ENCODE peak calls at places on chromosomes 2 and 18, in four cellular contexts. One of them, this sample, is unnamed.

GRCh38 chr2:16318051-16318450 is 347.6 kb downstream of the CYRIA start:
- DNase-seq in ovary: no peak
- DNase-seq in body of pancreas: no peak
- DNase-seq in naive thymus-derived CD4-positive, alpha-beta T cell: no peak
- DNase-seq in this sample: no peak

GRCh38 chr2:173354601-173355131 is at the start of gene CDCA7:
- DNase-seq in ovary: peak; percentile 43
- DNase-seq in body of pancreas: peak; percentile 69
- DNase-seq in naive thymus-derived CD4-positive, alpha-beta T cell: no peak
- DNase-seq in this sample: no peak

GRCh38 chr2:97992836-97993825 is 2.6 kb downstream of the TMEM131 start:
- DNase-seq in ovary: no peak
- DNase-seq in body of pancreas: no peak
- DNase-seq in naive thymus-derived CD4-positive, alpha-beta T cell: no peak
- DNase-seq in this sample: no peak

GRCh38 chr2:181444654-181445053 is 12.5 kb upstream of the ITGA4 start:
- DNase-seq in ovary: no peak
- DNase-seq in body of pancreas: no peak
- DNase-seq in naive thymus-derived CD4-positive, alpha-beta T cell: no peak
- DNase-seq in this sample: no peak

GRCh38 chr2:36698978-36699377 is 2.5 kb downstream of the VIT start:
- DNase-seq in ovary: no peak
- DNase-seq in body of pancreas: no peak
- DNase-seq in naive thymus-derived CD4-positive, alpha-beta T cell: no peak
- DNase-seq in this sample: no peak

GRCh38 chr2:177030391-177031000 is 182.1 kb upstream of the HNRNPA3 start:
- DNase-seq in ovary: no peak
- DNase-seq in body of pancreas: no peak
- DNase-seq in naive thymus-derived CD4-positive, alpha-beta T cell: no peak
- DNase-seq in this sample: no peak

GRCh38 chr18:56307771-56308170 is 330.6 kb downstream of the TXNL1 start:
- DNase-seq in ovary: no peak
- DNase-seq in body of pancreas: no peak
- DNase-seq in naive thymus-derived CD4-positive, alpha-beta T cell: no peak
- DNase-seq in this sample: no peak

GRCh38 chr2:157895531-157895930 is 19.4 kb upstream of the ACVR1 start:
- DNase-seq in ovary: no peak
- DNase-seq in body of pancreas: no peak
- DNase-seq in naive thymus-derived CD4-positive, alpha-beta T cell: no peak
- DNase-seq in this sample: no peak

GRCh38 chr2:144383571-144383970 is 136.3 kb downstream of the ZEB2 start:
- DNase-seq in ovary: no peak
- DNase-seq in body of pancreas: no peak
- DNase-seq in naive thymus-derived CD4-positive, alpha-beta T cell: no peak
- DNase-seq in this sample: no peak

GRCh38 chr2:231450548-231450989 is 13.7 kb downstream of the NCL start:
- DNase-seq in ovary: no peak
- DNase-seq in body of pancreas: no peak
- DNase-seq in naive thymus-derived CD4-positive, alpha-beta T cell: no peak
- DNase-seq in this sample: no peak

GRCh38 chr2:150520088-150520487 is 32.6 kb upstream of the RND3 start:
- DNase-seq in ovary: no peak
- DNase-seq in body of pancreas: no peak
- DNase-seq in naive thymus-derived CD4-positive, alpha-beta T cell: no peak
- DNase-seq in this sample: no peak

GRCh38 chr2:148968776-148969175 is 69.7 kb upstream of the LYPD6B start:
- DNase-seq in ovary: no peak
- DNase-seq in body of pancreas: no peak
- DNase-seq in naive thymus-derived CD4-positive, alpha-beta T cell: no peak
- DNase-seq in this sample: no peak

GRCh38 chr2:19038096-19039015 is 320.1 kb downstream of the OSR1 start:
- DNase-seq in ovary: no peak
- DNase-seq in body of pancreas: no peak
- DNase-seq in naive thymus-derived CD4-positive, alpha-beta T cell: no peak
- DNase-seq in this sample: no peak

GRCh38 chr2:168517801-168518200 is 61.7 kb downstream of the CERS6 start:
- DNase-seq in ovary: no peak
- DNase-seq in body of pancreas: no peak
- DNase-seq in naive thymus-derived CD4-positive, alpha-beta T cell: no peak
- DNase-seq in this sample: no peak
- H3K4me1 ChIP-seq in ovary: peaks cover 11% of the 10 kb centered on the region
- H3K4me1 ChIP-seq in body of pancreas: no peaks in the 10 kb centered on the region
- H3K4me1 ChIP-seq in naive thymus-derived CD4-positive, alpha-beta T cell: peaks cover 4% of the 10 kb centered on the region
- H3K4me1 ChIP-seq in this sample: no peaks in the 10 kb centered on the region

GRCh38 chr2:48532824-48533223 is 2.9 kb downstream of the STON1 start:
- DNase-seq in ovary: no peak
- DNase-seq in body of pancreas: no peak
- DNase-seq in naive thymus-derived CD4-positive, alpha-beta T cell: no peak
- DNase-seq in this sample: no peak

GRCh38 chr2:48530033-48530804 is at the start of gene STON1:
- DNase-seq in ovary: peak; percentile 77
- DNase-seq in body of pancreas: peak; percentile 17
- DNase-seq in naive thymus-derived CD4-positive, alpha-beta T cell: no peak
- DNase-seq in this sample: peak; percentile 4

GRCh38 chr2:48529676-48530032 is 300 bp upstream of the STON1 start:
- DNase-seq in ovary: no peak
- DNase-seq in body of pancreas: no peak
- DNase-seq in naive thymus-derived CD4-positive, alpha-beta T cell: no peak
- DNase-seq in this sample: no peak

GRCh38 chr2:48531141-48531648 is 1.2 kb downstream of the STON1 start:
- DNase-seq in ovary: no peak
- DNase-seq in body of pancreas: no peak
- DNase-seq in naive thymus-derived CD4-positive, alpha-beta T cell: no peak
- DNase-seq in this sample: no peak

DNA sequence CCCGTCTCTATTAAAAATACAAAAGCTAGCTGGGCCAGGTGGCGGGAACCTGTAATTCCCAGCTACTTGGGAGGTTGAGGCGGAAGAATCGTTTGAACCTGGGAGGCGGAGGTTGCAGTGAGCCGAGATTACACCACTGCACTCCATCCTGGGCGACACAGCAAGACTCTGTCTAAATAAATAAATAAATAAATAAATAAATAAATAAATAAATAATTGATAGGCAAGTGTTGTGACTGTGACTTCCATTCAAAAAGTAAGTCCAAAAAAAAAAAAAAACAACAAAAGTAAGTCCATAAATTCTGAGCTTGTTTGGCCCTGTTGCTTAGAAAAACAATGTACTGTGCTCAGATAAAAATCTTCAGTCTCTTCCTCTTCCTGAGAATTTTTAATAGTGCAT is 2.2 kb downstream of the STON1 start:
- DNase-seq in ovary: no peak
- DNase-seq in body of pancreas: no peak
- DNase-seq in naive thymus-derived CD4-positive, alpha-beta T cell: no peak
- DNase-seq in this sample: no peak
- H3K4me1 ChIP-seq in ovary: peaks cover 8% of the 10 kb centered on the region
- H3K4me1 ChIP-seq in body of pancreas: peaks cover 12% of the 10 kb centered on the region
- H3K4me1 ChIP-seq in naive thymus-derived CD4-positive, alpha-beta T cell: no peaks in the 10 kb centered on the region
- H3K4me1 ChIP-seq in this sample: peaks cover 6% of the 10 kb centered on the region

DNA sequence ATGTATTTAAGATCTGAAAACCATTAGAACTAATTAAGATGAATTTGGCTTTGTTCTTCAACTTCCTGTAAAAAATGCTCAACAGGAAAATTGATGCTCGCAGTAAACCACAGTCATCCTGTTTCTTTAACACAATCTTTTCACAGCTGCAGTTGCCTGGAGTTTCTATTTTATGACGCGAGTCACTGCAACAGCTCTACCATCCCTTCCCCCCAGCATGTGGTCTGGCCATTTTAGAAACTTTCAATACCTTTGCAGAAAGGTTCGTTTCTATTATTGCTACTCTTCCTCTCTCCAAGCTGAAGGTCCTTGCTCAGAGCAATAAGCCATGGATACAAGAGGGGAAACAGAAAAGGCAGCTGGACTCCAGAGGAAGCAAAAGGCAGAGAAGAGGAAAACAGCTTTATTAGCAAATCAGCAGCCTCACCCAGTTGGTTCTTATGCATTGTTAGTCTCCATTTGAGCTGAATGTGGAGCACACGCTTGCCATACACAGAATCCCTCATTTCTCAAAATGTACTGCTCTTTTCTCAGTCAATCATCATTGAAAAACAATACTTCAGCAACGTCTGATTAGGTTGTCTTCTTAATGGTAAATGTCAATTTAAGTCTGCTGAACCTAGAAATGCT is 3.9 kb downstream of the WIPF1 start:
- DNase-seq in ovary: no peak
- DNase-seq in body of pancreas: no peak
- DNase-seq in naive thymus-derived CD4-positive, alpha-beta T cell: peak; percentile 85
- DNase-seq in this sample: peak; percentile 61
- H3K4me1 ChIP-seq in ovary: peaks cover 5% of the 10 kb centered on the region
- H3K4me1 ChIP-seq in body of pancreas: no peaks in the 10 kb centered on the region
- H3K4me1 ChIP-seq in naive thymus-derived CD4-positive, alpha-beta T cell: peaks cover 42% of the 10 kb centered on the region
- H3K4me1 ChIP-seq in this sample: peaks cover 40% of the 10 kb centered on the region

GRCh38 chr2:47065343-47065742 is 89.8 kb downstream of the STPG4 start:
- DNase-seq in ovary: no peak
- DNase-seq in body of pancreas: no peak
- DNase-seq in naive thymus-derived CD4-positive, alpha-beta T cell: no peak
- DNase-seq in this sample: no peak
- H3K4me1 ChIP-seq in ovary: peaks cover 24% of the 10 kb centered on the region
- H3K4me1 ChIP-seq in body of pancreas: peaks cover 36% of the 10 kb centered on the region
- H3K4me1 ChIP-seq in naive thymus-derived CD4-positive, alpha-beta T cell: peaks cover 11% of the 10 kb centered on the region
- H3K4me1 ChIP-seq in this sample: peaks cover 16% of the 10 kb centered on the region

DNA sequence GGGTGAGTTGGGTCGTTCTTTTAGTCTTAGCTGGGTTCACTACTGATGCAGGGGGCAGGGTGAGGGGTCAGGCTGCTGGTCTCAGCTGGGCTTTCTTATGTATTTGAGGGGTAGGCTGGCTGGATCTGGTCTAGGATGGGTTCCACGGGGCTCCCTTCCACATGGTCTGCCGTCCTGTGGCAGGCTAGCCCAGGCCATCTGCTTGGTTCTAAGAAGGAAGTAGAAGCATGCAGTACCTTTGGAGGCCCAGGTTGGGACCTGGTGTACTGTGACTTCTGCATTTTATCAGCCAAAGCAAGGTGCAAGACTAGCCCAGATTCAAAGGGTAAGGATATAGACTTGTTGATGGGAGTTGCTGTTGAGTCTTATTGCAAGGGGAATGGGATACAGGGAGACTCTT is 35.5 kb upstream of the MGAT5 start:
- DNase-seq in ovary: no peak
- DNase-seq in body of pancreas: no peak
- DNase-seq in naive thymus-derived CD4-positive, alpha-beta T cell: no peak
- DNase-seq in this sample: no peak
- H3K4me1 ChIP-seq in ovary: no peaks in the 10 kb centered on the region
- H3K4me1 ChIP-seq in body of pancreas: peaks cover 32% of the 10 kb centered on the region
- H3K4me1 ChIP-seq in naive thymus-derived CD4-positive, alpha-beta T cell: peaks cover 47% of the 10 kb centered on the region
- H3K4me1 ChIP-seq in this sample: peaks cover 43% of the 10 kb centered on the region

GRCh38 chr2:217903859-217904613 is 98.8 kb downstream of the TNS1 start:
- DNase-seq in ovary: peak; percentile 81
- DNase-seq in body of pancreas: peak; percentile 85
- DNase-seq in naive thymus-derived CD4-positive, alpha-beta T cell: no peak
- DNase-seq in this sample: no peak

GRCh38 chr2:217901400-217901799 is 101.4 kb downstream of the TNS1 start:
- DNase-seq in ovary: no peak
- DNase-seq in body of pancreas: no peak
- DNase-seq in naive thymus-derived CD4-positive, alpha-beta T cell: no peak
- DNase-seq in this sample: no peak

GRCh38 chr2:217903142-217903858 is 99.5 kb downstream of the TNS1 start:
- DNase-seq in ovary: no peak
- DNase-seq in body of pancreas: no peak
- DNase-seq in naive thymus-derived CD4-positive, alpha-beta T cell: no peak
- DNase-seq in this sample: no peak

GRCh38 chr2:217901826-217902225 is 101.0 kb downstream of the TNS1 start:
- DNase-seq in ovary: no peak
- DNase-seq in body of pancreas: no peak
- DNase-seq in naive thymus-derived CD4-positive, alpha-beta T cell: no peak
- DNase-seq in this sample: no peak

GRCh38 chr2:217902281-217903141 is 100.3 kb downstream of the TNS1 start:
- DNase-seq in ovary: peak; percentile 76
- DNase-seq in body of pancreas: peak; percentile 81
- DNase-seq in naive thymus-derived CD4-positive, alpha-beta T cell: no peak
- DNase-seq in this sample: no peak
- H3K4me1 ChIP-seq in ovary: peaks cover 65% of the 10 kb centered on the region
- H3K4me1 ChIP-seq in body of pancreas: peaks cover 97% of the 10 kb centered on the region
- H3K4me1 ChIP-seq in naive thymus-derived CD4-positive, alpha-beta T cell: no peaks in the 10 kb centered on the region
- H3K4me1 ChIP-seq in this sample: no peaks in the 10 kb centered on the region

DNA sequence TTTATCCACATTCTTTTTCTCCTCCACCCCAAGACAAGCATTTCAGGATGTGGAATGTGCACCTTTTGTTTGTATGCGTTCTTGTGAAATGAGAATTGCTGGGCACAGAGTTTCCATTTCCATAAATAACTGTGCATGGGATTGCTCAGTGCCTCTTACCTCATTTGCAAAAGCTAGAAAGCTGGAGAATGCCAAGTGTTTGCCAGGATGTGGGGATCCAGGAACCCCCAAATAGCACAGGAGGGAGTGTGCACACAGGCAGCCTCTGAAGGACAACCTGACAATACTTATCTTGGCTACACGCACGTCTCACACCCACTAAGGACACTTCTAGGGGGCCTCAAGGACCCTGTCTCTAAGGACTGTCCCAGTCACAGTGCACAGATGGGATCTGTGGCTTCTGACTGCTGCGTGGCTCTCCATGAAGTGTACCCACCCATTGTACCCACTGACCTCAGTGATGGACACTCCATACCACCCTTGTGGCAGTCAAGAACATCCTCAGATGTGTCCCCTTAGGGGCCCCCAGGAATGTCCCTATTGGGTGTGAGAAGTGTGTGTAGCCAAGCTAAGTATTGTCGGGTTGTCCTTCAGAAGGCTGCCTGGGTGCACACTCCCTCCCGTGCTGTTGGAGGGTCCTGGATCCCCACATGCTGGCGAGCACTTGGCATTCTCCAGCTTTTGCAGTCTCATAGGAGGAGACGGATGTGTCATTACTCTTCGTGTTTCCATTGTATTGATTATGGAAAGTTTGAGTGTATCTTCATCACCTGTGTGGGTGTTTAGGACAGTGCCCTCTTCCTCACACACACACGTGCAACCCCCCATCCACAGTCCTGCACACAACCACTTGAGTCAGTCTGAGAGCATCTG is 38.3 kb downstream of the CAPN13 start:
- DNase-seq in ovary: no peak
- DNase-seq in body of pancreas: no peak
- DNase-seq in naive thymus-derived CD4-positive, alpha-beta T cell: no peak
- DNase-seq in this sample: no peak
- H3K4me1 ChIP-seq in ovary: no peaks in the 10 kb centered on the region
- H3K4me1 ChIP-seq in body of pancreas: no peaks in the 10 kb centered on the region
- H3K4me1 ChIP-seq in naive thymus-derived CD4-positive, alpha-beta T cell: no peaks in the 10 kb centered on the region
- H3K4me1 ChIP-seq in this sample: no peaks in the 10 kb centered on the region

GRCh38 chr2:621303-622099 is 55.7 kb downstream of the TMEM18 start:
- DNase-seq in ovary: no peak
- DNase-seq in body of pancreas: no peak
- DNase-seq in naive thymus-derived CD4-positive, alpha-beta T cell: no peak
- DNase-seq in this sample: no peak

GRCh38 chr2:623384-623922 is 53.8 kb downstream of the TMEM18 start:
- DNase-seq in ovary: no peak
- DNase-seq in body of pancreas: no peak
- DNase-seq in naive thymus-derived CD4-positive, alpha-beta T cell: no peak
- DNase-seq in this sample: no peak

GRCh38 chr2:624551-625347 is 52.5 kb downstream of the TMEM18 start:
- DNase-seq in ovary: no peak
- DNase-seq in body of pancreas: no peak
- DNase-seq in naive thymus-derived CD4-positive, alpha-beta T cell: no peak
- DNase-seq in this sample: no peak

GRCh38 chr2:625415-626135 is 51.6 kb downstream of the TMEM18 start:
- DNase-seq in ovary: no peak
- DNase-seq in body of pancreas: no peak
- DNase-seq in naive thymus-derived CD4-positive, alpha-beta T cell: no peak
- DNase-seq in this sample: no peak

GRCh38 chr2:624096-624495 is 53.1 kb downstream of the TMEM18 start:
- DNase-seq in ovary: no peak
- DNase-seq in body of pancreas: no peak
- DNase-seq in naive thymus-derived CD4-positive, alpha-beta T cell: no peak
- DNase-seq in this sample: no peak
- H3K4me1 ChIP-seq in ovary: no peaks in the 10 kb centered on the region
- H3K4me1 ChIP-seq in body of pancreas: no peaks in the 10 kb centered on the region
- H3K4me1 ChIP-seq in naive thymus-derived CD4-positive, alpha-beta T cell: no peaks in the 10 kb centered on the region
- H3K4me1 ChIP-seq in this sample: no peaks in the 10 kb centered on the region